ENCODE peak calls at places on chromosomes 13 and 19, in four cellular contexts. R is GM23338, X is iPS DF 6.9, N is fibroblast of the aortic adventitia. B is an unnamed sample.

GRCh38 chr13:41568143-41568989 is 111.0 kb downstream of the RGCC start:
- DNase-seq in R (peak), X (no peak), N (no peak), B (no peak)

GRCh38 chr13:52599853-52600603 is 42.2 kb upstream of the HNRNPA1L2 start:
- DNase-seq in R (peak), X (no peak), N (no peak), B (no peak)

GRCh38 chr13:92886535-92887098 is 340.0 kb upstream of the GPC6 start:
- DNase-seq in R (no peak), X (no peak), N (no peak), B (no peak)

GRCh38 chr13:98930014-98930625 is 47.7 kb downstream of the DOCK9 start:
- DNase-seq in R (peak), X (no peak), N (no peak), B (no peak)

GRCh38 chr19:38687837-38688378 is 40.5 kb downstream of the ACTN4 start:
- DNase-seq in R (no peak), X (no peak), N (no peak), B (no peak)

GRCh38 chr19:38734426-38735256 is 9.6 kb downstream of the CAPN12 start:
- DNase-seq in R (no peak), X (no peak), N (no peak), B (no peak)

GRCh38 chr13:46295531-46296464 is 84.1 kb downstream of the LRRC63 start:
- DNase-seq in R (no peak), X (no peak), N (peak), B (peak)

GRCh38 chr19:38830039-38830733 is 1.4 kb downstream of the ECH1 start:
- DNase-seq in R (no peak), X (no peak), N (peak), B (no peak)

GRCh38 chr13:101258071-101258470 is 158.2 kb downstream of the NALCN start:
- DNase-seq in R (peak), X (peak), N (peak), B (no peak)

GRCh38 chr19:34128558-34129250 is 43.6 kb upstream of the LSM14A start:
- DNase-seq in R (no peak), X (no peak), N (no peak), B (no peak)

GRCh38 chr19:54138777-54139256 is 1.3 kb downstream of the CNOT3 start:
- DNase-seq in R (no peak), X (no peak), N (no peak), B (no peak)

GRCh38 chr19:1247747-1248453 is 483 bp upstream of the MIDN start:
- DNase-seq in R (peak), X (no peak), N (peak), B (peak)

GRCh38 chr13:26785845-26786630 is 25.5 kb upstream of the GPR12 start:
- DNase-seq in R (peak), X (peak), N (peak), B (peak)

GRCh38 chr13:48662226-48662625 is 8.5 kb downstream of the CYSLTR2 start:
- DNase-seq in R (no peak), X (no peak), N (no peak), B (no peak)

GRCh38 chr13:90732049-90732448 is 615.4 kb upstream of the MIR17HG start:
- DNase-seq in R (peak), X (no peak), N (no peak), B (no peak)

GRCh38 chr19:56538254-56538760 is 441 bp upstream of the ZFP28 start:
- DNase-seq in R (peak), X (peak), N (peak), B (peak)